ENCODE peak calls at places on chromosome 2, in six cellular contexts. H is HuH-7.5; C is activated CD4-positive, alpha-beta T cell treated with anti-CD3 and anti-CD28 coated beads for 36 hours; K is anterior cingulate cortex; L is immature natural killer cell; F is A549. Z is an unnamed sample.

GRCh38 chr2:61450144-61450543 is 20.7 kb downstream of the USP34 start:
- DNase-seq in H (no peak), C (no peak), K (no peak), L (peak), F (no peak), Z (no peak)

GRCh38 chr2:190910341-190911136 is 29.9 kb downstream of the GLS start:
- DNase-seq in H (no peak), C (no peak), K (no peak), L (no peak), F (no peak), Z (no peak)

GRCh38 chr2:28163627-28164279 is 228.9 kb upstream of the FOSL2 start:
- DNase-seq in H (no peak), C (no peak), K (no peak), L (no peak), F (no peak), Z (no peak)

GRCh38 chr2:203656522-203657287 is 49.7 kb upstream of the CD28 start:
- DNase-seq in H (peak), C (peak), K (no peak), L (no peak), F (peak), Z (peak)

GRCh38 chr2:155727097-155727906 is 605.2 kb downstream of the NR4A2 start:
- DNase-seq in H (no peak), C (no peak), K (no peak), L (no peak), F (no peak), Z (no peak)

GRCh38 chr2:230160112-230160660 is 59.6 kb downstream of the SP110 start:
- DNase-seq in H (peak), C (peak), K (no peak), L (peak), F (peak), Z (peak)

GRCh38 chr2:156896294-156896693 is 361.2 kb upstream of the GALNT5 start:
- DNase-seq in H (no peak), C (peak), K (no peak), L (no peak), F (no peak), Z (no peak)

GRCh38 chr2:34012728-34013302 is 413.7 kb upstream of the FAM98A start:
- DNase-seq in H (peak), C (peak), K (peak), L (no peak), F (peak), Z (peak)

GRCh38 chr2:17599617-17600016 is 59.1 kb downstream of the VSNL1 start:
- DNase-seq in H (no peak), C (no peak), K (no peak), L (no peak), F (no peak), Z (no peak)

GRCh38 chr2:69159988-69160387 is 147.0 kb downstream of the ANTXR1 start:
- DNase-seq in H (no peak), C (no peak), K (no peak), L (no peak), F (peak), Z (no peak)